ENCODE peak calls at places on chromosomes 16 and 17, in four cellular contexts. C is A549; H is effector memory CD4-positive, alpha-beta T cell; K is PC-9. F is an unnamed sample.
A peak's percentile ranks its signal among the peaks of the same experiment; 100 is the strongest.

GRCh38 chr16:9119795-9120194 is 28.4 kb downstream of the HAPSTR1 start:
- DNase-seq in C (peak; percentile 14), H (no peak), K (no peak), F (no peak)

GRCh38 chr17:78693346-78694083 is 88.6 kb downstream of the CYTH1 start:
- DNase-seq in C (no peak), H (no peak), K (no peak), F (no peak)

GRCh38 chr16:86019446-86020047 is 120.6 kb downstream of the IRF8 start:
- DNase-seq in C (peak; percentile 22), H (no peak), K (no peak), F (peak; percentile 60)

GRCh38 chr17:68592667-68593330 is 8.4 kb downstream of the FAM20A start:
- DNase-seq in C (no peak), H (no peak), K (no peak), F (no peak)

GRCh38 chr16:79165541-79165940 is 435.0 kb downstream of the MAF start:
- DNase-seq in C (no peak), H (no peak), K (no peak), F (no peak)

GRCh38 chr16:29675811-29676643 is 3.0 kb upstream of the QPRT start:
- DNase-seq in C (peak; percentile 46), H (no peak), K (no peak), F (peak; percentile 70)

GRCh38 chr17:36004604-36005003 is 3.3 kb upstream of the CCL15 start:
- DNase-seq in C (no peak), H (no peak), K (no peak), F (no peak)

GRCh38 chr17:18225562-18226283 is at the start of gene LLGL1:
- DNase-seq in C (no peak), H (no peak), K (no peak), F (no peak)

GRCh38 chr16:15518412-15519351 is 84.3 kb downstream of the BMERB1 start:
- DNase-seq in C (peak; percentile 88), H (no peak), K (no peak), F (no peak)

GRCh38 chr16:66287416-66287815 is 79.1 kb upstream of the CDH5 start:
- DNase-seq in C (no peak), H (no peak), K (no peak), F (no peak)

GRCh38 chr17:7404737-7405412 is 978 bp upstream of the TMEM256 start:
- DNase-seq in C (no peak), H (peak; percentile 63), K (peak; percentile 51), F (peak; percentile 90)

GRCh38 chr17:78356163-78356713 is 3.6 kb downstream of the SOCS3 start:
- DNase-seq in C (peak; percentile 87), H (peak; percentile 87), K (peak; percentile 57), F (peak; percentile 61)

GRCh38 chr16:1514507-1514906 is 19.0 kb upstream of the TMEM204 start:
- DNase-seq in C (no peak), H (no peak), K (no peak), F (no peak)

GRCh38 chr17:64969046-64969501 is 49.8 kb upstream of the LRRC37A3 start:
- DNase-seq in C (no peak), H (no peak), K (no peak), F (no peak)

GRCh38 chr17:73223626-73224616 is 31.1 kb downstream of the COG1 start:
- DNase-seq in C (no peak), H (no peak), K (no peak), F (no peak)

GRCh38 chr17:9898812-9899211 is 6.3 kb downstream of the RCVRN start:
- DNase-seq in C (no peak), H (no peak), K (no peak), F (no peak)

GRCh38 chr17:41863074-41863843 is 2.0 kb downstream of the KLHL11 start:
- DNase-seq in C (no peak), H (no peak), K (no peak), F (peak; percentile 28)
- H3K4me3 ChIP-seq in C (peak overlapping the region; percentile 89), H (peak overlapping the region; percentile 92), K (peak overlapping the region; percentile 87), F (peak overlapping the region; percentile 80)

GRCh38 chr16:28082624-28083023 is 19.1 kb upstream of the GSG1L start:
- DNase-seq in C (no peak), H (no peak), K (peak; percentile 22), F (peak; percentile 78)
- H3K27ac ChIP-seq in C (no peak overlapping the region), H (no peak overlapping the region), K (no peak overlapping the region), F (no peak overlapping the region)

DNA sequence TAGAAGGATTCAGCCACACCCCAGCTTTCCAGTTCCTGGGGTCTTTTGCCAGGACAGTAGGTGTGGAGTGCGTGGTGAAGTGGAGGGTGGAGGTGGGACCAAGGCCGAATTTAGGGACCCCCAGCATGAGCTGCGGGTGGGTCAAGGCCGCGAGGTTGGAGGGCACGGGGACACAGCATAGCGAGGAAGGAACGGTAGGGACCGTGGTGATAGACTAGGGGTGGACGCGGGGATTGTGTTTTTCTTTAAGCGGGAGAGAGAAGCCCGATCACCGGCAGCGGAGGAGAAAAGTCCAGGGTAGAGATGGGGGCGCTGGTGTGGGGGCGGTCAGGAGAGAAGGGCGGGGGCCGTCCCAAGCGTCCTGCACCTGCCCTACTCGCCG is 261 bp upstream of the B4GALNT2 start:
- DNase-seq in C (no peak), H (no peak), K (no peak), F (no peak)
- H3K4me3 ChIP-seq in C (peak overlapping the region; percentile 65), H (peak overlapping the region; percentile 42), K (no peak overlapping the region), F (peak overlapping the region; percentile 49)

GRCh38 chr16:3295209-3295608 is 10.0 kb downstream of the TIGD7 start:
- DNase-seq in C (no peak), H (no peak), K (no peak), F (no peak)
- H3K27ac ChIP-seq in C (no peak overlapping the region), H (no peak overlapping the region), K (no peak overlapping the region), F (no peak overlapping the region)